ENCODE peak calls at places on chromosomes 5 and 9, in seven cellular contexts. E is fibroblast of the conjunctiva, O is NCI-H2171 treated with DMSO at 0.1 percent for 48 hours, V is EH, Q is smooth muscle cell of the brain vasculature, L is M059J, G is lung. K is an unnamed sample.
A peak's percentile ranks its signal among the peaks of the same experiment; 100 is the strongest.

GRCh38 chr5:168932400-168932799 is 353.2 kb upstream of the PANK3 start:
- DNase-seq in Q (no peak), L (no peak), G (no peak), V (no peak), O (no peak), E (no peak), K (no peak)

GRCh38 chr9:35114921-35115341 is 731 bp downstream of the ATOSB start:
- DNase-seq in O (no peak), E (peak; percentile 42), G (peak; percentile 59), Q (no peak), V (peak; percentile 72), L (peak; percentile 80), K (peak; percentile 58)

GRCh38 chr5:321233-321725 is at the start of gene AHRR:
- DNase-seq in E (no peak), G (no peak), V (peak; percentile 83), O (peak; percentile 46), Q (no peak), L (peak; percentile 76), K (peak; percentile 63)

GRCh38 chr5:113269023-113269997 is 165.5 kb downstream of the TSSK1B start:
- DNase-seq in E (no peak), V (no peak), Q (no peak), G (no peak), L (no peak), O (no peak), K (no peak)

GRCh38 chr5:181260720-181261319 is at the start of gene TRIM52:
- DNase-seq in O (no peak), V (peak; percentile 90), G (peak; percentile 89), Q (peak; percentile 67), E (peak; percentile 83), L (peak; percentile 89), K (peak; percentile 88)

GRCh38 chr5:142017832-142018427 is 5.1 kb upstream of the GNPDA1 start:
- DNase-seq in E (no peak), L (peak; percentile 72), G (no peak), O (no peak), Q (no peak), V (peak; percentile 46), K (peak; percentile 49)

GRCh38 chr5:980001-980588 is 28.5 kb upstream of the NKD2 start:
- DNase-seq in L (peak; percentile 58), Q (no peak), O (no peak), E (no peak), G (no peak), V (no peak), K (no peak)

GRCh38 chr9:123248630-123249029 is 19.8 kb downstream of the STRBP start:
- DNase-seq in V (no peak), O (no peak), E (no peak), Q (no peak), G (no peak), L (peak; percentile 10), K (no peak)

GRCh38 chr5:104643320-104643719 is 1080.7 kb upstream of the NUDT12 start:
- DNase-seq in Q (no peak), L (no peak), G (no peak), O (no peak), E (no peak), V (no peak), K (no peak)

GRCh38 chr5:126645132-126645531 is 44.4 kb downstream of the PHAX start:
- DNase-seq in L (peak; percentile 20), G (no peak), E (no peak), Q (no peak), V (no peak), O (no peak), K (no peak)

GRCh38 chr9:21030389-21031035 is 928 bp downstream of the HACD4 start:
- DNase-seq in L (peak; percentile 84), E (peak; percentile 68), O (no peak), V (peak; percentile 80), Q (peak; percentile 29), G (no peak), K (peak; percentile 4)